ENCODE peak calls at places on chromosomes 12 and 14, in nine cellular contexts. X is psoas muscle, T is cardiac muscle cell, O is PC-3, L is A549, H is epithelial cell of esophagus, M is tibial artery, R is adrenal gland, A is Peyer's patch. B is an unnamed sample.

GRCh38 chr12:114679452-114679875 is 4.5 kb downstream of the TBX3 start:
- DNase-seq in O (peak), X (no peak), L (no peak), R (no peak), T (no peak), A (peak), H (no peak), M (no peak), B (peak)

GRCh38 chr12:5784626-5785130 is 160.4 kb downstream of the ANO2 start:
- DNase-seq in O (no peak), L (no peak), T (no peak), H (no peak), R (no peak), X (no peak), A (no peak), M (no peak), B (no peak)

GRCh38 chr12:113103756-113104450 is 31.7 kb downstream of the RASAL1 start:
- DNase-seq in T (peak), A (no peak), M (no peak), O (peak), R (no peak), H (peak), L (peak), X (no peak), B (no peak)

GRCh38 chr14:85572845-85573244 is 42.9 kb downstream of the FLRT2 start:
- DNase-seq in H (peak), L (peak), T (no peak), M (no peak), X (no peak), A (no peak), O (peak), R (no peak), B (peak)

GRCh38 chr12:79624378-79624777 is 66.4 kb downstream of the PAWR start:
- DNase-seq in L (no peak), A (no peak), O (no peak), X (no peak), T (no peak), H (no peak), R (no peak), M (no peak), B (peak)

GRCh38 chr14:78291958-78292357 is 121.8 kb downstream of the NRXN3 start:
- DNase-seq in A (no peak), R (no peak), O (no peak), H (no peak), X (no peak), L (no peak), M (no peak), T (no peak), B (no peak)

GRCh38 chr12:4320287-4320858 is 640 bp upstream of the TIGAR start:
- DNase-seq in X (no peak), L (no peak), M (no peak), T (no peak), R (no peak), H (peak), O (no peak), A (no peak), B (no peak)

GRCh38 chr12:120254809-120255208 is 10.7 kb downstream of the PXN start:
- DNase-seq in M (no peak), L (no peak), R (no peak), H (no peak), T (no peak), X (no peak), O (no peak), A (no peak), B (no peak)

GRCh38 chr14:55699131-55700057 is 119.4 kb downstream of the KTN1 start:
- DNase-seq in R (no peak), X (no peak), M (no peak), T (no peak), H (peak), O (peak), A (no peak), L (peak), B (peak)

GRCh38 chr14:65866906-65867305 is 454.4 kb downstream of the FUT8 start:
- DNase-seq in A (no peak), O (no peak), R (no peak), H (no peak), X (no peak), T (no peak), M (no peak), L (no peak), B (no peak)

GRCh38 chr12:53174881-53175491 is 5.5 kb upstream of the ZNF740 start:
- DNase-seq in R (peak), A (no peak), O (peak), X (no peak), H (peak), T (peak), M (peak), L (peak), B (peak)

GRCh38 chr12:68675098-68675842 is 11.5 kb upstream of the NUP107 start:
- DNase-seq in O (no peak), T (no peak), L (no peak), H (no peak), M (no peak), X (no peak), R (no peak), A (no peak), B (no peak)

GRCh38 chr12:6273209-6273928 is 37.1 kb upstream of the PLEKHG6 start:
- DNase-seq in M (no peak), L (no peak), R (no peak), O (no peak), H (peak), T (no peak), A (peak), X (no peak), B (no peak)

GRCh38 chr14:76320486-76320885 is 55.5 kb upstream of the ESRRB start:
- DNase-seq in T (no peak), O (no peak), R (no peak), L (no peak), H (no peak), M (peak), X (no peak), A (no peak), B (no peak)

GRCh38 chr12:11677024-11677423 is 27.6 kb downstream of the ETV6 start:
- DNase-seq in R (no peak), L (no peak), A (no peak), H (no peak), T (no peak), O (no peak), M (no peak), X (no peak), B (no peak)

GRCh38 chr14:90615444-90616095 is 200.7 kb downstream of the TTC7B start:
- DNase-seq in O (no peak), L (no peak), M (no peak), R (peak), H (no peak), X (no peak), A (no peak), T (no peak), B (no peak)

GRCh38 chr12:57836442-57837375 is 9.8 kb downstream of the CTDSP2 start:
- DNase-seq in O (peak), T (peak), M (peak), H (peak), X (peak), A (no peak), R (peak), L (no peak), B (peak)

GRCh38 chr12:30785630-30786029 is 30.9 kb upstream of the CAPRIN2 start:
- DNase-seq in H (no peak), A (no peak), X (no peak), M (no peak), L (no peak), R (no peak), O (no peak), T (no peak), B (no peak)

GRCh38 chr12:4272976-4273650 is 449 bp upstream of the CCND2 start:
- DNase-seq in M (no peak), T (no peak), O (no peak), H (no peak), X (no peak), L (no peak), A (no peak), R (peak), B (no peak)

GRCh38 chr14:63857467-63858030 is 4.7 kb downstream of the SYNE2 start:
- DNase-seq in T (no peak), X (no peak), H (peak), O (peak), R (no peak), L (no peak), M (no peak), A (no peak), B (no peak)

GRCh38 chr14:68076451-68076850 is 256.9 kb downstream of the RAD51B start:
- DNase-seq in L (peak), H (peak), M (no peak), T (no peak), A (no peak), O (peak), R (no peak), X (no peak), B (peak)

GRCh38 chr12:28108599-28108998 is 81.7 kb upstream of the CCDC91 start:
- DNase-seq in A (no peak), M (no peak), H (no peak), L (no peak), O (no peak), X (no peak), R (no peak), T (no peak), B (no peak)

GRCh38 chr14:101972126-101972785 is 7.9 kb downstream of the DYNC1H1 start:
- DNase-seq in R (peak), X (peak), L (peak), H (peak), A (peak), O (peak), T (no peak), M (peak), B (peak)
- H3K4me3 ChIP-seq in R (no peak), X (peak), L (peak), H (peak), A (no peak), O (peak), T (no peak), M (no peak), B (peak)

GRCh38 chr12:47554046-47554653 is 151.7 kb downstream of the RPAP3 start:
- DNase-seq in L (no peak), O (no peak), T (no peak), H (no peak), A (no peak), M (no peak), R (no peak), X (no peak), B (no peak)

GRCh38 chr12:47556219-47556618 is 149.6 kb downstream of the RPAP3 start:
- DNase-seq in T (no peak), X (no peak), A (no peak), M (no peak), L (no peak), R (no peak), H (peak), O (no peak), B (no peak)

GRCh38 chr12:47558625-47559345 is 147.0 kb downstream of the RPAP3 start:
- DNase-seq in T (no peak), M (no peak), L (no peak), R (no peak), H (no peak), X (no peak), A (no peak), O (no peak), B (no peak)

GRCh38 chr12:47557401-47557800 is 148.4 kb downstream of the RPAP3 start:
- DNase-seq in H (no peak), R (no peak), A (no peak), X (no peak), L (no peak), M (no peak), O (no peak), T (no peak), B (no peak)

DNA sequence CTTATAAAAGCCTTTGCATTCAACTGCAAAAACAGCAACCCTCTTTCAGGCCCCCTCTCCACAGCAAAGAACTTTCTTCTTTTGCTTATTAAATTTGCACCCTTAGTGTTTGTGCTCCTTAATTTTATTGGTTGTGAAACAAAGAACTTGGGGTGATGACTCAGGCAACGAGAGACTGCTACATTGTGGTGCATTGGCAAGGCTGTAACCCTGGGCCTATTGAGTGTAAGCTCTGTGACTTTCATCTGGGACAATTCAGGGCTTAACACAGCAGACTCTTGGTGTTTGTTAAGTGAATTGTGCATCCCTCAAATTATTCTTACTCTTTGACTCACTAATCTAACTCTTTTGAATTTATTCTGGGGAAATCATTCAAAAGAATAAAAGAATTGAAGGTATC is 149.2 kb downstream of the RPAP3 start:
- DNase-seq in H (peak), A (no peak), X (no peak), O (no peak), L (no peak), R (no peak), T (no peak), M (no peak), B (no peak)
- TF ChIP-seq CTCF in H (no peak), A (no peak), X (no peak), O (no peak), L (no peak), R (no peak), T (no peak), M (no peak), B (no peak)

GRCh38 chr14:81401420-81402122 is 1.4 kb upstream of the STON2 start:
- DNase-seq in R (no peak), X (no peak), O (peak), T (no peak), L (peak), A (no peak), M (no peak), H (peak), B (peak)
- H3K4me3 ChIP-seq in R (no peak), X (no peak), O (peak), T (no peak), L (no peak), A (no peak), M (no peak), H (no peak), B (no peak)

GRCh38 chr12:65943388-65944137 is 119.3 kb downstream of the HMGA2 start:
- DNase-seq in A (no peak), M (no peak), X (no peak), O (no peak), L (no peak), R (no peak), T (no peak), H (no peak), B (no peak)
- TF ChIP-seq CTCF in A (no peak), M (no peak), X (no peak), O (peak), L (no peak), R (no peak), T (peak), H (no peak), B (peak)

GRCh38 chr12:69969011-69969410 is 144.0 kb downstream of the MYRFL start:
- DNase-seq in M (no peak), X (no peak), H (no peak), A (no peak), L (no peak), T (no peak), O (no peak), R (no peak), B (no peak)

GRCh38 chr12:69966839-69967238 is 141.8 kb downstream of the MYRFL start:
- DNase-seq in R (no peak), M (no peak), A (no peak), H (peak), X (no peak), L (peak), T (no peak), O (peak), B (no peak)

GRCh38 chr12:69966409-69966808 is 141.4 kb downstream of the MYRFL start:
- DNase-seq in M (peak), O (peak), H (peak), A (no peak), T (no peak), X (peak), R (no peak), L (peak), B (no peak)

GRCh38 chr12:69977991-69978390 is 153.0 kb downstream of the MYRFL start:
- DNase-seq in M (no peak), X (no peak), R (no peak), T (no peak), L (no peak), A (no peak), O (no peak), H (no peak), B (no peak)

DNA sequence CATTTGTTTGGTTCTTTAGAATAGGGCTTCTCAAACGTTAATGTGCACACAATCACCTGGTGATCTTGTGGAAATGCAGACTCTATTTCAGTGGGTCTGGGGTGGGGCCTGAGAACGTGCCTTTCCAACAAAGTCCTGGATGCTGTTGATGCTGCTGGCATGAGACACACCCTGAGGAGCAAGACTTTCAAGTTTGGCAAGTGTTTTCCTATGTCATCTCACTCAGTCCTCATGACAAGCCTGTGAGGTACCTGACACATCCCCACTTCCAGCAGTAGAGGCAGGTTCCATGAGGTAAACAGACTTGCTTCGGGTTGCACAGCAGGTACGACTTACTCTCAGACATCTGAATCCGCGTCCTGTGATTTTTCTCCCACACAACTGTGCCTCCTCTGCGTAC is 147.1 kb downstream of the MYRFL start:
- DNase-seq in L (no peak), T (no peak), X (no peak), A (no peak), H (peak), R (no peak), M (no peak), O (peak), B (no peak)
- H3K4me3 ChIP-seq in L (no peak), T (no peak), X (no peak), A (no peak), H (no peak), R (no peak), M (no peak), O (no peak), B (no peak)

GRCh38 chr14:35385042-35385839 is 19.3 kb downstream of the NFKBIA start:
- DNase-seq in M (peak), O (no peak), R (peak), H (peak), T (peak), L (peak), A (peak), X (peak), B (peak)
- TF ChIP-seq CTCF in M (no peak), O (no peak), R (no peak), H (no peak), T (no peak), L (no peak), A (no peak), X (no peak), B (no peak)

GRCh38 chr12:84911331-84912190 is 1.0 kb downstream of the SLC6A15 start:
- DNase-seq in A (no peak), T (peak), R (peak), X (no peak), M (peak), H (peak), L (peak), O (peak), B (peak)

GRCh38 chr12:84913151-84913550 is 552 bp upstream of the SLC6A15 start:
- DNase-seq in L (peak), M (no peak), R (no peak), A (no peak), T (peak), X (no peak), H (peak), O (no peak), B (peak)

GRCh38 chr12:84912191-84913142 is at the start of gene SLC6A15:
- DNase-seq in A (peak), O (no peak), R (peak), H (peak), L (peak), X (peak), T (peak), M (peak), B (peak)

DNA sequence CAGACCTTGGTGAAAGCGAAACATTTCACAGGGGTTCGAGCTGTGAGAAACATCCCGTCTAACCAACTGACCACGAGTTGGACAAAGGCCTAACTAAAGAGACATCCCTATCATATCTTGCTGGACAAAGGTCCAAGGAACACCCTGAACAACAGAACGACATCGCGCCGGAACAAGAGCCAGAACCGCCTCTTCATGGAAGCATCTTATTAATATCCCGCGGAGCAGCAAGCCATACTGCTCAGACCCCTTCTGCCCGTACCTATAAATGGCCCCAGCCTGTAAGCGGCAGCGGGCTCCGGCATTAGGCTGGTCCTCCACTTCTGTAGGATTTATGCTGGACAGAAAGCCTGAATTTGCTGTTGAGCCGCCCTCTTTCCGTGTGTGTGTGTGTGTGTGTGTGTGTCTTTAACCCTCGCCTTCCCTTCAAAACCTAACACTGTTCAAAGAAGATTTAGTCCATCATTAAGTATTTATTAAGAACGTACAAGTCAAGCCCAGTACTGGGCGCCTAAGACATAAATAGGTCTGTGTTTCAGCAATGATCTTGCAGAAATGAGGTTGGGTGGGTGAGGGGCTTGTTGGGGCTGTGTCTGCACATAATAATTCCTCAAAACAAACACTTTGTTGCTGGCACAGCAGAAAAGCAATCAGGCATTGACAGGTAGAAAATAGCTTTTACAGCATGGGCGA is 1.9 kb downstream of the SLC6A15 start:
- DNase-seq in X (no peak), H (peak), O (no peak), M (no peak), T (no peak), R (no peak), A (no peak), L (peak), B (no peak)
- H3K4me3 ChIP-seq in X (peak), H (peak), O (peak), M (peak), T (peak), R (no peak), A (no peak), L (peak), B (peak)